ENCODE peak calls at places on chromosome 7, in nine cellular contexts. O is HTR-8/SVneo; J is naive thymus-derived CD8-positive, alpha-beta T cell; K is germinal center; P is IMR-90; Y is pancreas; D is cardiac septum; Q is AG10803; G is stromal cell of bone marrow. W is an unnamed sample.

GRCh38 chr7:98701372-98701771 is 84.3 kb downstream of the NPTX2 start:
- DNase-seq in O (no peak), J (no peak), K (no peak), P (no peak), Y (no peak), D (no peak), Q (no peak), G (no peak), W (no peak)

GRCh38 chr7:17421941-17422340 is 123.5 kb downstream of the AHR start:
- DNase-seq in O (no peak), J (no peak), K (no peak), P (no peak), Y (no peak), D (no peak), Q (no peak), G (no peak), W (no peak)

GRCh38 chr7:157009170-157009777 is 1.2 kb downstream of the MNX1 start:
- DNase-seq in O (no peak), J (no peak), K (no peak), P (no peak), Y (no peak), D (no peak), Q (no peak), G (no peak), W (no peak)

GRCh38 chr7:25073451-25073850 is 51.6 kb downstream of the CYCS start:
- DNase-seq in O (no peak), J (no peak), K (no peak), P (peak; percentile 86), Y (no peak), D (no peak), Q (peak; percentile 88), G (peak; percentile 58), W (no peak)

GRCh38 chr7:45084336-45084735 is 4.4 kb downstream of the NACAD start:
- DNase-seq in O (no peak), J (no peak), K (no peak), P (no peak), Y (no peak), D (no peak), Q (no peak), G (no peak), W (no peak)

GRCh38 chr7:116809636-116810266 is 52.6 kb upstream of the CAPZA2 start:
- DNase-seq in O (peak; percentile 41), J (no peak), K (peak; percentile 30), P (peak; percentile 77), Y (peak; percentile 37), D (no peak), Q (peak; percentile 75), G (peak; percentile 53), W (no peak)

GRCh38 chr7:116644628-116645027 is 27.4 kb upstream of the MET start:
- DNase-seq in O (no peak), J (no peak), K (no peak), P (no peak), Y (no peak), D (no peak), Q (no peak), G (no peak), W (no peak)

GRCh38 chr7:35987016-35987415 is 166.0 kb upstream of the EEPD1 start:
- DNase-seq in O (no peak), J (no peak), K (no peak), P (no peak), Y (no peak), D (no peak), Q (no peak), G (no peak), W (no peak)

GRCh38 chr7:117008849-117009531 is 55.7 kb downstream of the ST7 start:
- DNase-seq in O (no peak), J (peak; percentile 7), K (no peak), P (peak; percentile 69), Y (no peak), D (no peak), Q (peak; percentile 43), G (peak; percentile 48), W (no peak)

GRCh38 chr7:53596230-53596629 is 560.8 kb downstream of the POM121L12 start:
- DNase-seq in O (no peak), J (no peak), K (no peak), P (no peak), Y (no peak), D (no peak), Q (no peak), G (no peak), W (no peak)

GRCh38 chr7:114539575-114539974 is 125.0 kb downstream of the FOXP2 start:
- DNase-seq in O (no peak), J (no peak), K (no peak), P (peak; percentile 35), Y (no peak), D (no peak), Q (peak; percentile 9), G (no peak), W (peak; percentile 10)

GRCh38 chr7:76062254-76062653 is 14.3 kb downstream of the MDH2 start:
- DNase-seq in O (no peak), J (no peak), K (no peak), P (no peak), Y (no peak), D (no peak), Q (no peak), G (no peak), W (no peak)

GRCh38 chr7:84025332-84025927 is 169.2 kb downstream of the SEMA3A start:
- DNase-seq in O (peak; percentile 48), J (no peak), K (no peak), P (peak; percentile 94), Y (no peak), D (no peak), Q (peak; percentile 99), G (peak; percentile 93), W (no peak)

GRCh38 chr7:94561841-94562514 is 52.4 kb downstream of the CASD1 start:
- DNase-seq in O (no peak), J (no peak), K (no peak), P (peak; percentile 62), Y (no peak), D (no peak), Q (peak; percentile 31), G (no peak), W (no peak)

W was measured in right cardiac atrium.